ENCODE peak calls at places on chromosomes 12 and 14, in six cellular contexts. One of them, this sample, is unnamed.

GRCh38 chr12:7498832-7499231 is 4.7 kb downstream of the CD163 start:
- DNase-seq in HEK293T: no peak
- DNase-seq in AG08396: peak
- DNase-seq in kidney tubule cell: peak
- DNase-seq in RCC 7860: no peak
- DNase-seq in tibial nerve: no peak
- DNase-seq in this sample: peak

GRCh38 chr12:98401427-98401826 is 114.0 kb upstream of the TMPO start:
- DNase-seq in HEK293T: no peak
- DNase-seq in RCC 7860: peak
- DNase-seq in tibial nerve: no peak
- DNase-seq in kidney tubule cell: peak
- DNase-seq in AG08396: no peak
- DNase-seq in this sample: no peak

GRCh38 chr12:16063728-16064127 is 152.6 kb downstream of the DERA start:
- DNase-seq in kidney tubule cell: peak
- DNase-seq in RCC 7860: no peak
- DNase-seq in AG08396: no peak
- DNase-seq in tibial nerve: no peak
- DNase-seq in HEK293T: no peak
- DNase-seq in this sample: no peak

GRCh38 chr14:58898655-58899316 is 261.0 kb downstream of the DACT1 start:
- DNase-seq in AG08396: peak
- DNase-seq in HEK293T: no peak
- DNase-seq in tibial nerve: no peak
- DNase-seq in kidney tubule cell: peak
- DNase-seq in RCC 7860: peak
- DNase-seq in this sample: peak

GRCh38 chr12:109273354-109273753 is 35.7 kb downstream of the FOXN4 start:
- DNase-seq in tibial nerve: no peak
- DNase-seq in AG08396: no peak
- DNase-seq in RCC 7860: no peak
- DNase-seq in HEK293T: no peak
- DNase-seq in kidney tubule cell: no peak
- DNase-seq in this sample: no peak

GRCh38 chr14:26598081-26598671 is 343 bp upstream of the NOVA1 start:
- DNase-seq in RCC 7860: no peak
- DNase-seq in AG08396: peak
- DNase-seq in kidney tubule cell: peak
- DNase-seq in tibial nerve: peak
- DNase-seq in HEK293T: peak
- DNase-seq in this sample: no peak

GRCh38 chr12:93592641-93593396 is 20.3 kb downstream of the SOCS2 start:
- DNase-seq in tibial nerve: no peak
- DNase-seq in HEK293T: no peak
- DNase-seq in RCC 7860: no peak
- DNase-seq in AG08396: no peak
- DNase-seq in kidney tubule cell: no peak
- DNase-seq in this sample: peak

GRCh38 chr12:103865151-103865730 is 24.2 kb upstream of the NT5DC3 start:
- DNase-seq in HEK293T: no peak
- DNase-seq in RCC 7860: no peak
- DNase-seq in AG08396: no peak
- DNase-seq in kidney tubule cell: no peak
- DNase-seq in tibial nerve: no peak
- DNase-seq in this sample: no peak

GRCh38 chr14:65599375-65599774 is 186.8 kb downstream of the FUT8 start:
- DNase-seq in HEK293T: no peak
- DNase-seq in kidney tubule cell: peak
- DNase-seq in RCC 7860: no peak
- DNase-seq in tibial nerve: no peak
- DNase-seq in AG08396: no peak
- DNase-seq in this sample: peak

GRCh38 chr14:34299360-34299759 is 162.7 kb downstream of the SPTSSA start:
- DNase-seq in tibial nerve: no peak
- DNase-seq in HEK293T: no peak
- DNase-seq in AG08396: no peak
- DNase-seq in RCC 7860: no peak
- DNase-seq in kidney tubule cell: no peak
- DNase-seq in this sample: no peak

GRCh38 chr12:121748571-121749265 is 36.2 kb downstream of the TMEM120B start:
- DNase-seq in AG08396: peak
- DNase-seq in HEK293T: peak
- DNase-seq in tibial nerve: no peak
- DNase-seq in kidney tubule cell: peak
- DNase-seq in RCC 7860: peak
- DNase-seq in this sample: peak

GRCh38 chr14:73264080-73264895 is 27.0 kb downstream of the PAPLN start:
- DNase-seq in tibial nerve: no peak
- DNase-seq in kidney tubule cell: no peak
- DNase-seq in HEK293T: no peak
- DNase-seq in RCC 7860: no peak
- DNase-seq in AG08396: peak
- DNase-seq in this sample: no peak

GRCh38 chr12:116194935-116195431 is 82.5 kb downstream of the MED13L start:
- DNase-seq in RCC 7860: no peak
- DNase-seq in AG08396: no peak
- DNase-seq in HEK293T: no peak
- DNase-seq in tibial nerve: no peak
- DNase-seq in kidney tubule cell: no peak
- DNase-seq in this sample: no peak

GRCh38 chr14:64112859-64113258 is 181.3 kb downstream of the ESR2 start:
- DNase-seq in RCC 7860: no peak
- DNase-seq in tibial nerve: no peak
- DNase-seq in HEK293T: no peak
- DNase-seq in AG08396: no peak
- DNase-seq in kidney tubule cell: peak
- DNase-seq in this sample: no peak

GRCh38 chr14:59190372-59190771 is 1.9 kb downstream of the DAAM1 start:
- DNase-seq in HEK293T: no peak
- DNase-seq in kidney tubule cell: peak
- DNase-seq in tibial nerve: no peak
- DNase-seq in RCC 7860: no peak
- DNase-seq in AG08396: peak
- DNase-seq in this sample: peak

GRCh38 chr12:100077367-100077766 is 65.3 kb downstream of the BLTP3B start:
- DNase-seq in AG08396: no peak
- DNase-seq in RCC 7860: no peak
- DNase-seq in tibial nerve: peak
- DNase-seq in kidney tubule cell: no peak
- DNase-seq in HEK293T: no peak
- DNase-seq in this sample: peak

GRCh38 chr14:61677469-61677868 is 17.8 kb upstream of the HIF1A start:
- DNase-seq in kidney tubule cell: no peak
- DNase-seq in AG08396: no peak
- DNase-seq in tibial nerve: no peak
- DNase-seq in RCC 7860: no peak
- DNase-seq in HEK293T: no peak
- DNase-seq in this sample: no peak

GRCh38 chr12:15151141-15152091 is 69.8 kb downstream of the RERG start:
- DNase-seq in AG08396: no peak
- DNase-seq in HEK293T: no peak
- DNase-seq in RCC 7860: peak
- DNase-seq in kidney tubule cell: peak
- DNase-seq in tibial nerve: peak
- DNase-seq in this sample: no peak

GRCh38 chr12:80156306-80156705 is 57.0 kb downstream of the OTOGL start:
- DNase-seq in kidney tubule cell: no peak
- DNase-seq in tibial nerve: no peak
- DNase-seq in RCC 7860: no peak
- DNase-seq in HEK293T: no peak
- DNase-seq in AG08396: no peak
- DNase-seq in this sample: no peak

GRCh38 chr12:56104815-56105476 is 587 bp downstream of the PA2G4 start:
- DNase-seq in AG08396: no peak
- DNase-seq in kidney tubule cell: peak
- DNase-seq in tibial nerve: no peak
- DNase-seq in HEK293T: no peak
- DNase-seq in RCC 7860: peak
- DNase-seq in this sample: no peak

GRCh38 chr12:116123511-116124258 is 153.8 kb downstream of the MED13L start:
- DNase-seq in AG08396: no peak
- DNase-seq in tibial nerve: no peak
- DNase-seq in kidney tubule cell: peak
- DNase-seq in HEK293T: peak
- DNase-seq in RCC 7860: peak
- DNase-seq in this sample: peak

GRCh38 chr12:67633708-67634107 is 14.8 kb upstream of the DYRK2 start:
- DNase-seq in tibial nerve: peak
- DNase-seq in kidney tubule cell: no peak
- DNase-seq in RCC 7860: no peak
- DNase-seq in HEK293T: no peak
- DNase-seq in AG08396: no peak
- DNase-seq in this sample: no peak

GRCh38 chr14:74616996-74617700 is 5.1 kb upstream of the LTBP2 start:
- DNase-seq in tibial nerve: no peak
- DNase-seq in kidney tubule cell: peak
- DNase-seq in RCC 7860: peak
- DNase-seq in HEK293T: no peak
- DNase-seq in AG08396: no peak
- DNase-seq in this sample: no peak

GRCh38 chr14:101500061-101500460 is 61.2 kb upstream of the DIO3 start:
- DNase-seq in RCC 7860: no peak
- DNase-seq in HEK293T: no peak
- DNase-seq in tibial nerve: no peak
- DNase-seq in AG08396: no peak
- DNase-seq in kidney tubule cell: no peak
- DNase-seq in this sample: no peak

GRCh38 chr12:3223601-3224529 is 146.7 kb downstream of the TSPAN9 start:
- DNase-seq in HEK293T: no peak
- DNase-seq in RCC 7860: no peak
- DNase-seq in tibial nerve: no peak
- DNase-seq in AG08396: no peak
- DNase-seq in kidney tubule cell: no peak
- DNase-seq in this sample: no peak

GRCh38 chr14:55911794-55912193 is 206.4 kb upstream of the PELI2 start:
- DNase-seq in AG08396: no peak
- DNase-seq in HEK293T: no peak
- DNase-seq in tibial nerve: no peak
- DNase-seq in RCC 7860: no peak
- DNase-seq in kidney tubule cell: no peak
- DNase-seq in this sample: no peak

GRCh38 chr12:32365473-32366064 is 33.8 kb upstream of the FGD4 start:
- DNase-seq in kidney tubule cell: peak
- DNase-seq in HEK293T: peak
- DNase-seq in tibial nerve: peak
- DNase-seq in AG08396: peak
- DNase-seq in RCC 7860: peak
- DNase-seq in this sample: peak

GRCh38 chr12:105457026-105457425 is 126.5 kb downstream of the C12orf75 start:
- DNase-seq in kidney tubule cell: no peak
- DNase-seq in RCC 7860: no peak
- DNase-seq in HEK293T: no peak
- DNase-seq in tibial nerve: no peak
- DNase-seq in AG08396: no peak
- DNase-seq in this sample: no peak

GRCh38 chr12:14769462-14769836 is 33.8 kb downstream of the WBP11 start:
- DNase-seq in kidney tubule cell: no peak
- DNase-seq in AG08396: no peak
- DNase-seq in HEK293T: peak
- DNase-seq in tibial nerve: peak
- DNase-seq in RCC 7860: no peak
- DNase-seq in this sample: no peak

GRCh38 chr12:106696861-106697417 is 77.5 kb upstream of the RIC8B start:
- DNase-seq in HEK293T: no peak
- DNase-seq in AG08396: no peak
- DNase-seq in kidney tubule cell: no peak
- DNase-seq in tibial nerve: no peak
- DNase-seq in RCC 7860: no peak
- DNase-seq in this sample: no peak

This sample was measured in hepatic stellate cell.